ENCODE peak calls at places on chromosomes 5 and 9, in seven cellular contexts. X is CD8-positive, alpha-beta memory T cell; R is left ventricle myocardium inferior; H is BE2C; S is neural progenitor cell; A is small intestine; E is CD8-positive, alpha-beta T cell. W is an unnamed sample.

GRCh38 chr5:16037121-16037520 is 142.5 kb downstream of the MARCHF11 start:
- DNase-seq in R (no peak), H (no peak), S (no peak), E (no peak), A (no peak), X (no peak), W (no peak)

GRCh38 chr9:116494815-116495634 is 192.1 kb upstream of the TRIM32 start:
- DNase-seq in R (no peak), A (peak; percentile 49), H (peak; percentile 30), E (no peak), S (peak; percentile 59), X (no peak), W (peak; percentile 88)

GRCh38 chr9:137740311-137740710 is 121.5 kb downstream of the EHMT1 start:
- DNase-seq in E (no peak), A (no peak), X (no peak), R (peak; percentile 54), S (no peak), H (peak; percentile 83), W (peak; percentile 55)

GRCh38 chr5:139457653-139458306 is 4.8 kb downstream of the ECSCR start:
- DNase-seq in X (no peak), H (no peak), A (no peak), R (no peak), S (no peak), E (no peak), W (no peak)

GRCh38 chr5:68274847-68275700 is 59.5 kb downstream of the PIK3R1 start:
- DNase-seq in A (no peak), S (no peak), E (no peak), R (no peak), H (no peak), X (no peak), W (no peak)

GRCh38 chr9:104009853-104010252 is 84.3 kb upstream of the SMC2 start:
- DNase-seq in E (no peak), X (no peak), A (no peak), S (no peak), R (no peak), H (no peak), W (no peak)

GRCh38 chr9:14547245-14548060 is 145.8 kb downstream of the ZDHHC21 start:
- DNase-seq in A (no peak), S (peak; percentile 70), E (no peak), X (no peak), R (no peak), H (no peak), W (peak; percentile 94)

GRCh38 chr5:35136386-35136785 is 88.6 kb upstream of the AGXT2 start:
- DNase-seq in X (no peak), H (no peak), A (no peak), R (no peak), S (no peak), E (no peak), W (no peak)

GRCh38 chr5:80912479-80912878 is 47.7 kb upstream of the RASGRF2 start:
- DNase-seq in X (no peak), A (no peak), H (no peak), E (no peak), R (no peak), S (no peak), W (no peak)

GRCh38 chr9:27351438-27351837 is 54.5 kb upstream of the EQTN start:
- DNase-seq in E (no peak), X (no peak), H (peak; percentile 16), R (peak; percentile 52), S (no peak), A (no peak), W (no peak)

GRCh38 chr5:148063861-148064260 is at the start of gene SPINK5:
- DNase-seq in X (no peak), E (no peak), R (no peak), H (no peak), S (no peak), A (no peak), W (no peak)

GRCh38 chr9:17025281-17025680 is 109.6 kb upstream of the CNTLN start:
- DNase-seq in S (no peak), E (no peak), H (no peak), X (no peak), R (no peak), A (no peak), W (no peak)

GRCh38 chr5:86766103-86766502 is 148.4 kb downstream of the COX7C start:
- DNase-seq in E (no peak), S (no peak), H (no peak), X (no peak), R (no peak), A (no peak), W (no peak)

GRCh38 chr5:155004138-155004744 is 9.3 kb upstream of the KIF4B start:
- DNase-seq in H (peak; percentile 46), A (peak; percentile 21), S (peak; percentile 64), X (no peak), R (no peak), E (no peak), W (peak; percentile 90)

GRCh38 chr9:36398745-36399144 is 1.3 kb downstream of the RNF38 start:
- DNase-seq in S (no peak), A (no peak), X (no peak), R (no peak), H (no peak), E (no peak), W (no peak)
- H3K4me3 ChIP-seq in S (peak overlapping the region; percentile 75), A (no peak overlapping the region), X (peak overlapping the region; percentile 3), R (peak overlapping the region; percentile 84), H (no peak overlapping the region), E (no peak overlapping the region), W (peak overlapping the region; percentile 100)

GRCh38 chr9:130186839-130187522 is 14.8 kb downstream of the NCS1 start:
- DNase-seq in R (no peak), H (peak; percentile 81), S (peak; percentile 61), A (peak; percentile 87), E (no peak), X (no peak), W (peak; percentile 95)

GRCh38 chr9:130187523-130187846 is 15.3 kb downstream of the NCS1 start:
- DNase-seq in X (no peak), E (no peak), H (no peak), A (no peak), S (no peak), R (no peak), W (no peak)

GRCh38 chr9:130184983-130185382 is 12.8 kb downstream of the NCS1 start:
- DNase-seq in E (no peak), X (no peak), A (no peak), H (no peak), R (no peak), S (no peak), W (no peak)

GRCh38 chr9:130186051-130186450 is 13.8 kb downstream of the NCS1 start:
- DNase-seq in R (no peak), H (no peak), S (no peak), A (no peak), E (no peak), X (no peak), W (no peak)

GRCh38 chr9:130185494-130186005 is 13.3 kb downstream of the NCS1 start:
- DNase-seq in S (peak; percentile 71), A (no peak), R (no peak), E (no peak), H (no peak), X (no peak), W (no peak)
- H3K4me1 ChIP-seq in S (peaks cover 40% of the 10 kb centered on the region), A (no peaks in the 10 kb centered on the region), R (peaks cover 27% of the 10 kb centered on the region), E (no peaks in the 10 kb centered on the region), H (peaks cover 40% of the 10 kb centered on the region), X (no peaks in the 10 kb centered on the region), W (no peaks in the 10 kb centered on the region)

GRCh38 chr9:73996844-73997243 is 500.3 kb upstream of the RORB start:
- DNase-seq in S (no peak), X (no peak), E (no peak), R (no peak), H (no peak), A (no peak), W (no peak)
- H3K4me3 ChIP-seq in S (no peak overlapping the region), X (no peak overlapping the region), E (no peak overlapping the region), R (no peak overlapping the region), H (no peak overlapping the region), A (no peak overlapping the region), W (no peak overlapping the region)

GRCh38 chr9:38066907-38067610 is 2.0 kb downstream of the SHB start:
- DNase-seq in X (no peak), H (no peak), A (peak; percentile 63), S (peak; percentile 42), E (no peak), R (peak; percentile 53), W (peak; percentile 78)
- H3K4me1 ChIP-seq in X (peaks cover 19% of the 10 kb centered on the region), H (peaks cover 21% of the 10 kb centered on the region), A (peaks cover 13% of the 10 kb centered on the region), S (peaks cover 33% of the 10 kb centered on the region), E (peaks cover 24% of the 10 kb centered on the region), R (peaks cover 86% of the 10 kb centered on the region), W (peaks cover 24% of the 10 kb centered on the region)

DNA sequence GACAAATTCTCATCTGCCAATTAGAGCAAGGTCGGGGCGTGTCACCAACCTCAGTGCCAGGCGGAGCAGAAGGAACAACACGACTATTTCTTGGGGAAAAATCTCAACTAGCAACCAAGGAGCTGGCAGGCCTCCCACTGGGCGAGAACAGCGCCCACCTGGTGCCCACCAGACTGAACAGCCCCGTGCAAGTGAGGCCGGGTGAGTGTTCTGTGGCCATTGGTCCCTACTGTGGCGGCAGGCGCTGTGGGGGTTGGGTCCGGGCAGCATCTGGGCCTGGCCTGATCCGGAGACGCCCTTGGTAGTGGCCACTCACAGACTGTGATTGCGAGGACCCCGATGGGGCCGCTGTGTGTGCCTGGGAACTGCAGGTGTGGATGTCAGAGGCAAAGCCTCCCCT is 11.5 kb downstream of the NOTCH1 start:
- DNase-seq in E (no peak), A (no peak), S (no peak), H (no peak), X (no peak), R (no peak), W (no peak)
- H3K4me3 ChIP-seq in E (no peak overlapping the region), A (no peak overlapping the region), S (no peak overlapping the region), H (no peak overlapping the region), X (peak overlapping the region; percentile 40), R (no peak overlapping the region), W (no peak overlapping the region)